ENCODE peak calls at places on chromosomes 2 and 18, in nine cellular contexts. One of them, this sample, is unnamed.

GRCh38 chr2:112791693-112792230 is 7.5 kb upstream of the IL1A start:
- DNase-seq in body of pancreas: no peak
- DNase-seq in lower leg skin: no peak
- DNase-seq in spleen: no peak
- DNase-seq in stomach: no peak
- DNase-seq in breast epithelium: no peak
- DNase-seq in esophagus squamous epithelium: no peak
- DNase-seq in HepG2: no peak
- DNase-seq in GM12892: no peak
- DNase-seq in this sample: no peak

GRCh38 chr2:102585704-102586404 is 33.5 kb upstream of the SLC9A2 start:
- DNase-seq in body of pancreas: no peak
- DNase-seq in lower leg skin: no peak
- DNase-seq in spleen: no peak
- DNase-seq in stomach: peak
- DNase-seq in breast epithelium: no peak
- DNase-seq in esophagus squamous epithelium: no peak
- DNase-seq in HepG2: no peak
- DNase-seq in GM12892: no peak
- DNase-seq in this sample: no peak

GRCh38 chr2:185108588-185108987 is 510.3 kb downstream of the ZNF804A start:
- DNase-seq in body of pancreas: no peak
- DNase-seq in lower leg skin: no peak
- DNase-seq in spleen: no peak
- DNase-seq in stomach: no peak
- DNase-seq in breast epithelium: no peak
- DNase-seq in esophagus squamous epithelium: no peak
- DNase-seq in HepG2: no peak
- DNase-seq in GM12892: no peak
- DNase-seq in this sample: no peak

GRCh38 chr2:1492696-1493095 is 79.4 kb downstream of the TPO start:
- DNase-seq in body of pancreas: no peak
- DNase-seq in lower leg skin: no peak
- DNase-seq in spleen: peak
- DNase-seq in stomach: peak
- DNase-seq in breast epithelium: no peak
- DNase-seq in esophagus squamous epithelium: no peak
- DNase-seq in HepG2: no peak
- DNase-seq in GM12892: no peak
- DNase-seq in this sample: no peak

GRCh38 chr18:6362559-6363129 is 52.1 kb downstream of the L3MBTL4 start:
- DNase-seq in body of pancreas: no peak
- DNase-seq in lower leg skin: no peak
- DNase-seq in spleen: no peak
- DNase-seq in stomach: no peak
- DNase-seq in breast epithelium: no peak
- DNase-seq in esophagus squamous epithelium: no peak
- DNase-seq in HepG2: no peak
- DNase-seq in GM12892: no peak
- DNase-seq in this sample: no peak

GRCh38 chr2:172775319-172775718 is 39.7 kb downstream of the RAPGEF4 start:
- DNase-seq in body of pancreas: no peak
- DNase-seq in lower leg skin: no peak
- DNase-seq in spleen: no peak
- DNase-seq in stomach: no peak
- DNase-seq in breast epithelium: no peak
- DNase-seq in esophagus squamous epithelium: no peak
- DNase-seq in HepG2: no peak
- DNase-seq in GM12892: no peak
- DNase-seq in this sample: no peak

GRCh38 chr2:225472161-225472560 is 72.7 kb downstream of the NYAP2 start:
- DNase-seq in body of pancreas: no peak
- DNase-seq in lower leg skin: no peak
- DNase-seq in spleen: no peak
- DNase-seq in stomach: no peak
- DNase-seq in breast epithelium: no peak
- DNase-seq in esophagus squamous epithelium: no peak
- DNase-seq in HepG2: no peak
- DNase-seq in GM12892: no peak
- DNase-seq in this sample: no peak

GRCh38 chr2:29606105-29606871 is 315.1 kb downstream of the ALK start:
- DNase-seq in body of pancreas: no peak
- DNase-seq in lower leg skin: no peak
- DNase-seq in spleen: no peak
- DNase-seq in stomach: no peak
- DNase-seq in breast epithelium: no peak
- DNase-seq in esophagus squamous epithelium: no peak
- DNase-seq in HepG2: no peak
- DNase-seq in GM12892: no peak
- DNase-seq in this sample: no peak

GRCh38 chr18:10401930-10402329 is 52.5 kb upstream of the APCDD1 start:
- DNase-seq in body of pancreas: no peak
- DNase-seq in lower leg skin: no peak
- DNase-seq in spleen: no peak
- DNase-seq in stomach: no peak
- DNase-seq in breast epithelium: no peak
- DNase-seq in esophagus squamous epithelium: no peak
- DNase-seq in HepG2: no peak
- DNase-seq in GM12892: no peak
- DNase-seq in this sample: no peak

GRCh38 chr2:130341562-130342019 is 1.1 kb upstream of the IMP4 start:
- DNase-seq in body of pancreas: peak
- DNase-seq in lower leg skin: no peak
- DNase-seq in spleen: no peak
- DNase-seq in stomach: no peak
- DNase-seq in breast epithelium: no peak
- DNase-seq in esophagus squamous epithelium: no peak
- DNase-seq in HepG2: no peak
- DNase-seq in GM12892: no peak
- DNase-seq in this sample: no peak

GRCh38 chr2:29219374-29219773 is 104.2 kb downstream of the CLIP4 start:
- DNase-seq in body of pancreas: no peak
- DNase-seq in lower leg skin: no peak
- DNase-seq in spleen: peak
- DNase-seq in stomach: peak
- DNase-seq in breast epithelium: no peak
- DNase-seq in esophagus squamous epithelium: no peak
- DNase-seq in HepG2: no peak
- DNase-seq in GM12892: no peak
- DNase-seq in this sample: peak

GRCh38 chr2:220937231-220937630 is 634.9 kb downstream of the EPHA4 start:
- DNase-seq in body of pancreas: no peak
- DNase-seq in lower leg skin: no peak
- DNase-seq in spleen: no peak
- DNase-seq in stomach: no peak
- DNase-seq in breast epithelium: no peak
- DNase-seq in esophagus squamous epithelium: no peak
- DNase-seq in HepG2: no peak
- DNase-seq in GM12892: no peak
- DNase-seq in this sample: no peak

GRCh38 chr2:9693138-9693520 is 62.3 kb upstream of the YWHAQ start:
- DNase-seq in body of pancreas: no peak
- DNase-seq in lower leg skin: peak
- DNase-seq in spleen: no peak
- DNase-seq in stomach: no peak
- DNase-seq in breast epithelium: no peak
- DNase-seq in esophagus squamous epithelium: no peak
- DNase-seq in HepG2: no peak
- DNase-seq in GM12892: no peak
- DNase-seq in this sample: no peak

GRCh38 chr2:38496927-38497669 is 105.6 kb downstream of the HNRNPLL start:
- DNase-seq in body of pancreas: no peak
- DNase-seq in lower leg skin: peak
- DNase-seq in spleen: no peak
- DNase-seq in stomach: no peak
- DNase-seq in breast epithelium: peak
- DNase-seq in esophagus squamous epithelium: no peak
- DNase-seq in HepG2: peak
- DNase-seq in GM12892: no peak
- DNase-seq in this sample: no peak

GRCh38 chr18:35097763-35098162 is 56.5 kb downstream of the MAPRE2 start:
- DNase-seq in body of pancreas: no peak
- DNase-seq in lower leg skin: no peak
- DNase-seq in spleen: no peak
- DNase-seq in stomach: no peak
- DNase-seq in breast epithelium: no peak
- DNase-seq in esophagus squamous epithelium: no peak
- DNase-seq in HepG2: no peak
- DNase-seq in GM12892: no peak
- DNase-seq in this sample: no peak

GRCh38 chr18:35095983-35096676 is 54.9 kb downstream of the MAPRE2 start:
- DNase-seq in body of pancreas: no peak
- DNase-seq in lower leg skin: no peak
- DNase-seq in spleen: no peak
- DNase-seq in stomach: no peak
- DNase-seq in breast epithelium: no peak
- DNase-seq in esophagus squamous epithelium: no peak
- DNase-seq in HepG2: no peak
- DNase-seq in GM12892: no peak
- DNase-seq in this sample: no peak

GRCh38 chr18:35091841-35092240 is 50.6 kb downstream of the MAPRE2 start:
- DNase-seq in body of pancreas: no peak
- DNase-seq in lower leg skin: no peak
- DNase-seq in spleen: no peak
- DNase-seq in stomach: no peak
- DNase-seq in breast epithelium: no peak
- DNase-seq in esophagus squamous epithelium: no peak
- DNase-seq in HepG2: no peak
- DNase-seq in GM12892: no peak
- DNase-seq in this sample: no peak

GRCh38 chr18:35099911-35100310 is 58.7 kb downstream of the MAPRE2 start:
- DNase-seq in body of pancreas: no peak
- DNase-seq in lower leg skin: no peak
- DNase-seq in spleen: no peak
- DNase-seq in stomach: no peak
- DNase-seq in breast epithelium: no peak
- DNase-seq in esophagus squamous epithelium: no peak
- DNase-seq in HepG2: no peak
- DNase-seq in GM12892: no peak
- DNase-seq in this sample: no peak

DNA sequence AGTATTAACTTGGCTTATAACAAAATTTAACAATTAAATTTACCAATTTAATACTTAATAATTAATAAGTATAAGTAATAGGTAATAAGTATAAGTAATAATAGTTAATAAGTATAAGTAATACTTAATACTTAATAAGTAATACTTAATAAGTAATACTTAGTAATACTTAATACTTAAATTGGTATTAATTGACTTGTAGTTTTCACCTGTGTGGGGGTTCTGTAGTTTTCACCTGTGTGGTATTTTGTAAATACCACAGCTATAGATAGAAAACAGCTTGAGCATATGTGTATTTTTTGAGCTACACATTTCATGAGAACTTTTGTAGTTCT is 55.4 kb downstream of the MAPRE2 start:
- DNase-seq in body of pancreas: no peak
- DNase-seq in lower leg skin: no peak
- DNase-seq in spleen: no peak
- DNase-seq in stomach: no peak
- DNase-seq in breast epithelium: no peak
- DNase-seq in esophagus squamous epithelium: no peak
- DNase-seq in HepG2: no peak
- DNase-seq in GM12892: no peak
- DNase-seq in this sample: no peak
- TF ChIP-seq POLR2A in body of pancreas: no peak
- TF ChIP-seq POLR2A in lower leg skin: no peak
- TF ChIP-seq POLR2A in spleen: no peak
- TF ChIP-seq POLR2A in stomach: no peak
- TF ChIP-seq POLR2A in breast epithelium: no peak
- TF ChIP-seq POLR2A in esophagus squamous epithelium: no peak
- TF ChIP-seq POLR2A in HepG2: no peak
- TF ChIP-seq POLR2A in GM12892: no peak
- TF ChIP-seq POLR2A in this sample: no peak

GRCh38 chr2:231601356-231602229 is 8.9 kb downstream of the TEX44 start:
- DNase-seq in body of pancreas: peak
- DNase-seq in lower leg skin: peak
- DNase-seq in spleen: peak
- DNase-seq in stomach: peak
- DNase-seq in breast epithelium: peak
- DNase-seq in esophagus squamous epithelium: no peak
- DNase-seq in HepG2: peak
- DNase-seq in GM12892: peak
- DNase-seq in this sample: no peak
- TF ChIP-seq POLR2A in body of pancreas: no peak
- TF ChIP-seq POLR2A in lower leg skin: no peak
- TF ChIP-seq POLR2A in spleen: no peak
- TF ChIP-seq POLR2A in stomach: no peak
- TF ChIP-seq POLR2A in breast epithelium: no peak
- TF ChIP-seq POLR2A in esophagus squamous epithelium: no peak
- TF ChIP-seq POLR2A in HepG2: no peak
- TF ChIP-seq POLR2A in GM12892: no peak
- TF ChIP-seq POLR2A in this sample: no peak

DNA sequence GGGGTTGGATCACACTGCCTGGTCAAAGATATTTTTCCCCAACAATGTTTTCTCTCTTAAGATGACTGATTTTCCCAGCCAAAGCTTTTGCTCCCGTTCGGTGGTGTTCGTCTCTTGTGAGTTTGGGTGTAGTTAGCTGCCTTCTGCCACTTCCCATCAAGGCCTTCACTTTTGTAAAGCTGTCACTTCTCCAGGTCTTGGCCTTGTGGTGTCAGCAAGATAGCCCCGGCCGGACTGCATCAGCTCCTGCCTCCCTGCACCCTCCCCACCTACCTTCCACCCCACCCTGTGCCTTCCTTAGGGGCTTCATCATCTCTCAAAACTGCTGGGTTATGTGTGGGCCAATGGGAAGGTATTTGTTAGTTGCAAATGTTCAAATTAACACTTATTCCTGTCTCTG is 228.9 kb downstream of the BCL11A start:
- DNase-seq in body of pancreas: no peak
- DNase-seq in lower leg skin: no peak
- DNase-seq in spleen: no peak
- DNase-seq in stomach: no peak
- DNase-seq in breast epithelium: no peak
- DNase-seq in esophagus squamous epithelium: no peak
- DNase-seq in HepG2: no peak
- DNase-seq in GM12892: no peak
- DNase-seq in this sample: peak
- TF ChIP-seq POLR2A in body of pancreas: no peak
- TF ChIP-seq POLR2A in lower leg skin: no peak
- TF ChIP-seq POLR2A in spleen: no peak
- TF ChIP-seq POLR2A in stomach: no peak
- TF ChIP-seq POLR2A in breast epithelium: no peak
- TF ChIP-seq POLR2A in esophagus squamous epithelium: no peak
- TF ChIP-seq POLR2A in HepG2: no peak
- TF ChIP-seq POLR2A in GM12892: no peak
- TF ChIP-seq POLR2A in this sample: no peak

DNA sequence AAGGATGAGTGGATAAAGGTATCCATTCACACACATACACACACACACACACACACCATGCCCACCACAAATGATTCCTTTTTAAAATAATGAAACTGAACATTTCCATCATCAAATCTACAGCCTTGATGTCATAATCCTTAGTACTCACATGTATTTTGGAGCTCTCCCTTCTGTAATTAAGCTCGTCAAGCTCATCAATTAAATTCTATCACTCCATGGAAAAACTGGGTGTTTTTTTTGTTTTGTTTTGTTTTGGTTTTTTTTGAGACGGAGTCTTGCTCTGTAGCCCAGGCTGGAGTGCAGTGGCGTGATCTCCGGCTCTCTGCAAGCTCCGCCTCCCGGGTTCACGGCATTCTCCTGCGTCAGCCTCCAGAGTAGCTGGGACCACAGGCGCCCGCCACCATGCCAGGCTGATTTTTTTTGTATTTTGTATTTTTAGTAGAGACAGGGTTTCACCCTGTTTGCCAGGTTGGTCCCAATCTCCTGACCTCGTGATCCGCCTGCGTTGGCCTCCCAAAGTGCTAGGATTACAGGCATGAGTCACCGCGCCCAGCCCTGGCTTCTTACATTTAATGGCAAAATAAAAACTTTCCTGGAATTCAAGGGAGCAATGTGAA is 78.6 kb upstream of the RGPD4 start:
- DNase-seq in body of pancreas: no peak
- DNase-seq in lower leg skin: no peak
- DNase-seq in spleen: no peak
- DNase-seq in stomach: no peak
- DNase-seq in breast epithelium: no peak
- DNase-seq in esophagus squamous epithelium: no peak
- DNase-seq in HepG2: no peak
- DNase-seq in GM12892: no peak
- DNase-seq in this sample: no peak
- TF ChIP-seq POLR2A in body of pancreas: no peak
- TF ChIP-seq POLR2A in lower leg skin: no peak
- TF ChIP-seq POLR2A in spleen: no peak
- TF ChIP-seq POLR2A in stomach: no peak
- TF ChIP-seq POLR2A in breast epithelium: no peak
- TF ChIP-seq POLR2A in esophagus squamous epithelium: no peak
- TF ChIP-seq POLR2A in HepG2: no peak
- TF ChIP-seq POLR2A in GM12892: no peak
- TF ChIP-seq POLR2A in this sample: no peak

This sample was measured in vagina.